ENCODE peak calls at places on chromosomes 4 and X, in four cellular contexts. One of them, this sample, is unnamed.

GRCh38 chrX:12447448-12448154 is 309.3 kb downstream of the FRMPD4 start:
- DNase-seq in GM12878: no peak
- DNase-seq in K562: no peak
- DNase-seq in HepG2: no peak
- DNase-seq in this sample: no peak

GRCh38 chr4:187606581-187606980 is 389.0 kb upstream of the ZFP42 start:
- DNase-seq in GM12878: no peak
- DNase-seq in K562: peak
- DNase-seq in HepG2: peak
- DNase-seq in this sample: no peak

GRCh38 chr4:14130551-14130950 is 503.0 kb upstream of the BOD1L1 start:
- DNase-seq in K562: no peak
- DNase-seq in GM12878: no peak
- DNase-seq in HepG2: no peak
- DNase-seq in this sample: no peak

GRCh38 chrX:22395372-22395771 is 122.7 kb downstream of the CBLL2 start:
- DNase-seq in HepG2: no peak
- DNase-seq in K562: no peak
- DNase-seq in GM12878: no peak
- DNase-seq in this sample: no peak

GRCh38 chrX:78886550-78886949 is 58.6 kb upstream of the P2RY10 start:
- DNase-seq in HepG2: no peak
- DNase-seq in GM12878: peak
- DNase-seq in K562: no peak
- DNase-seq in this sample: no peak

GRCh38 chr4:20219526-20219925 is 32.2 kb upstream of the SLIT2 start:
- DNase-seq in HepG2: no peak
- DNase-seq in K562: no peak
- DNase-seq in GM12878: no peak
- DNase-seq in this sample: no peak

GRCh38 chrX:103730746-103731508 is 20.2 kb downstream of the TMEM31 start:
- DNase-seq in GM12878: no peak
- DNase-seq in HepG2: no peak
- DNase-seq in K562: no peak
- DNase-seq in this sample: no peak

GRCh38 chr4:185134176-185134869 is 8.7 kb upstream of the SLC25A4 start:
- DNase-seq in HepG2: peak
- DNase-seq in GM12878: no peak
- DNase-seq in K562: peak
- DNase-seq in this sample: no peak

GRCh38 chr4:73692284-73692683 is 48.1 kb upstream of the CXCL8 start:
- DNase-seq in GM12878: no peak
- DNase-seq in HepG2: no peak
- DNase-seq in K562: no peak
- DNase-seq in this sample: no peak

GRCh38 chr4:165909947-165910346 is 36.9 kb downstream of the TLL1 start:
- DNase-seq in GM12878: no peak
- DNase-seq in HepG2: no peak
- DNase-seq in K562: no peak
- DNase-seq in this sample: no peak
- TF ChIP-seq RAD21 in GM12878: no peak
- TF ChIP-seq RAD21 in HepG2: no peak
- TF ChIP-seq RAD21 in K562: no peak
- TF ChIP-seq RAD21 in this sample: no peak

GRCh38 chrX:143500751-143501150 is 16.5 kb downstream of the SPANXN3 start:
- DNase-seq in HepG2: no peak
- DNase-seq in GM12878: no peak
- DNase-seq in K562: no peak
- DNase-seq in this sample: no peak
- TF ChIP-seq CREB1 in HepG2: no peak
- TF ChIP-seq CREB1 in GM12878: no peak
- TF ChIP-seq CREB1 in K562: no peak
- TF ChIP-seq CREB1 in this sample: no peak

DNA sequence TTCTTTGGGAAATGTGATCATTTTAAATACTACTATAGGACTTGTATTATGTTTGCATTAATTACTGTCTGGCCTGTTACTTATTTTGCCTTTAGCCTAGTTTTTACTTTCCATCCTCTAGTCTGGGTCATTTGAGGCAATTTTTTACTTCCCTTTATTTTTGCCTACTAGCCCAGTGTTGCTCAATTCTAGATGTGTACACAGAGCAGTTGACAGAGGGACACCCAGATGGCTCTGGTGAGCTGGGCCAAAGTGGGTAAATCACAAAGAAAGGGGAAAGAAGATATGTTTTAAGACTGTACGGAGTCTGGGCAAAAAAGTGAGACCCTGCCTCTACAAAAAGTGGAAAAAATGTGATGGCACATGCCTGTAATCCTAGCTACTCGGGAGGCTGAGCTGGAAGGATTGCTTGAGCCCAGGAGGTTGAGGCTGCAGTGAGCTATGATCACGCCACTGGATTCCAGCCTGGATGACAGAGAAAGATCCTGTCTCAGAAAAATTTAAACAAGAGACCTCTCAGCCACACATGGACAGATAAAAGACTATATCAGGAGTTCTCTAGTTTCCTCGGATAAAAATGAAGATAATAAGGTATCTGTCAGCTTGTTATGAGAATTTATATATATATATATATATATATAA is 35.7 kb downstream of the APOO start:
- DNase-seq in GM12878: no peak
- DNase-seq in K562: no peak
- DNase-seq in HepG2: peak
- DNase-seq in this sample: no peak
- TF ChIP-seq SIN3A in GM12878: no peak
- TF ChIP-seq SIN3A in K562: no peak
- TF ChIP-seq SIN3A in HepG2: no peak
- TF ChIP-seq SIN3A in this sample: no peak

GRCh38 chrX:119693032-119693995 is at the start of gene SEPTIN6:
- DNase-seq in HepG2: peak
- DNase-seq in K562: peak
- DNase-seq in GM12878: no peak
- DNase-seq in this sample: peak

GRCh38 chrX:119688856-119689455 is 4.0 kb downstream of the SEPTIN6 start:
- DNase-seq in GM12878: no peak
- DNase-seq in K562: no peak
- DNase-seq in HepG2: no peak
- DNase-seq in this sample: no peak

GRCh38 chrX:119692241-119693031 is 532 bp downstream of the SEPTIN6 start:
- DNase-seq in HepG2: no peak
- DNase-seq in GM12878: no peak
- DNase-seq in K562: peak
- DNase-seq in this sample: peak

GRCh38 chrX:119693996-119694451 is 1.1 kb upstream of the SEPTIN6 start:
- DNase-seq in HepG2: no peak
- DNase-seq in GM12878: no peak
- DNase-seq in K562: no peak
- DNase-seq in this sample: no peak

DNA sequence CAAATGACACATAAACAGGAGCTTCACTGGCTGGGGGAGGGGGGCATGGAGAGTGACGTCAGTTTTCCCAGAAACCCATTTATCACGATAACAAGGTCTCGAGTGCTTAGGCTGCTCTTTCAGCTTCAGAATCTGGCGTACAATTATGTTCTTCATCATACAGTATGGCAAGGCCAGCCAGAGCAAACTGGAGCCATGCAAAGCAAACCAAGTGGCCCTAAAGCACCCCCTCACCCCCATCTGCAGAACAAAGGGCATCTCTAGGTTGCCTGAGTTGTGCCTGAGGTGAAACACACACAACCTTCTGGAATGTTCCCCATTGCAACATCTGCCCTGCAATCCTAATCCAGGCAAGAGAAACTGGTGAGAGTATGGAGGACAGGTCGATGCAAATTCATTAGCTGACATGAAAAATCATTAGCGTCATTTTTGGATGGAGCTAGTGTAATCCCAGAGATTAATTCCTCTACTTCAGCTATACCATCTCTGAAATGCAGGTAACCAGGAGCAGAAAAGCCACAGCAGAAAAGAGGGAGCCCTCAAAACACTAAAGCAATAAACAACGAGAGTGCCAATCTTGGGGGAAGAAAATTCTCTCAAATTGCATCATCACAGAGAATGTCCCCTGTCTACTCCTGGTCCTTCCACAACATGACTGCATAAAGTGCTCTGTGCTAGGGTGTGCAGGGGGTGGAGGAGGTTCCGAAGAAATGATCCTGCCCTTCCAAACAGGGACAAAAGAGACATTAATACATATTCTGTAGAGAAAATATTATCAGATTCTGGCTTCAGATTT is 1.8 kb downstream of the SEPTIN6 start:
- DNase-seq in K562: peak
- DNase-seq in GM12878: no peak
- DNase-seq in HepG2: no peak
- DNase-seq in this sample: no peak
- TF ChIP-seq RAD21 in K562: no peak
- TF ChIP-seq RAD21 in GM12878: no peak
- TF ChIP-seq RAD21 in HepG2: no peak
- TF ChIP-seq RAD21 in this sample: no peak

DNA sequence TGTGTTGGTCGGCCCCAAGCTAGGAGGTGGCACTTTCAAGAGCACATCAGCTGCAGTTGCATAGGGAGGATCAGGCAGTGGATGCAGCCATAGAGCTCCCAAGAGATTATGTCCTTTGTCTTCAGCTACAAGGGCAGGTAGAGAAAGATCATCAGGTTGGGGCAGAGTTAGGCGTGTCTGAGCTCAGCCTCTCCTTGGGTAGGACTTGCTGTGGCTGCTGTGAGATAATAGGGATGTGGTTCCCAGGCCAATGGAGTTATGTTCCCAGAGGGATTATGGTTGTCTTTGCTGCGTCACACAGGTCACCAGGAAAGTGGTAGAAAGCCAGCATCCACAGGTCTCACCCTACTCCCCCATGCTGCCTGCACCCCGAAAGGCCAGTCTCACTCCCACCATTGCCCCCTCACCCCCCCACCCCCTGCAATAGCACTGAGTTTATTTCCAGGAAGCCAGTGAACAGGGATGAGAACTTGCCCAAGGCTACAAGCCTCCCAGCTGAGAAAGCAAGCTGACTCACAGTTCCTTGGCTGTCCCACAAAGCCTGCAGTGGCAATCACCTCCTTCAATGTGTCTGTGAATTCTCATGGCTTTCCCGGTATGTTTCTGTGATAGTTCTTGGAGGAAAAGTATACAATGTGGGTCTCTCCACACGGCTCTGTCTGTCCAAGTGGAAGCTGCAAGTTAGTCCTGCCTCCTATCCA is 148.4 kb downstream of the STPG2 start:
- DNase-seq in HepG2: no peak
- DNase-seq in K562: no peak
- DNase-seq in GM12878: no peak
- DNase-seq in this sample: no peak
- TF ChIP-seq CREB1 in HepG2: no peak
- TF ChIP-seq CREB1 in K562: no peak
- TF ChIP-seq CREB1 in GM12878: no peak
- TF ChIP-seq CREB1 in this sample: no peak

DNA sequence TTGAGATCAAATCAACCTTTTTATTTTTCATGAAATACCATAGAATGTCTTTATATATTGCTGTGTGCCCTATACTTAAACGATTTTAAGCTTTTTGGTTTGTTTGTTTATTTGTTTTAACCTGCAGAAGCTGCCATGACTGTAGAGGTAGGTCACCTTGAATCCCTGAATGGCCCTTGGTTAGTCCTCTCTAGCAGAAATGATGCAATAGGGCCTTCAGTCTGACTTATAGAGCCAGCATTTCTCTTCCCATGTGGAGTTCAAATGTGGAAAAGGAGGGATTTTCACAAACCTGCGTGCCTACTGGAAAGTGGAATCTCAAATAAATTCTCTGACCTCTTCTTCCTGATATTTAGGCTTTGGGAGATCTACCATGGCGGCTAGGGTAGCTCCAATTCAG is 327.9 kb downstream of the MAPK10 start:
- DNase-seq in HepG2: no peak
- DNase-seq in GM12878: no peak
- DNase-seq in K562: no peak
- DNase-seq in this sample: no peak
- TF ChIP-seq SIN3A in HepG2: no peak
- TF ChIP-seq SIN3A in GM12878: no peak
- TF ChIP-seq SIN3A in K562: no peak
- TF ChIP-seq SIN3A in this sample: no peak

GRCh38 chr4:8038083-8038482 is 98.4 kb upstream of the AFAP1 start:
- DNase-seq in K562: no peak
- DNase-seq in GM12878: no peak
- DNase-seq in HepG2: no peak
- DNase-seq in this sample: no peak

GRCh38 chr4:8033776-8034528 is 94.3 kb upstream of the AFAP1 start:
- DNase-seq in GM12878: no peak
- DNase-seq in K562: no peak
- DNase-seq in HepG2: no peak
- DNase-seq in this sample: no peak

GRCh38 chr4:8033067-8033755 is 93.5 kb upstream of the AFAP1 start:
- DNase-seq in GM12878: no peak
- DNase-seq in K562: no peak
- DNase-seq in HepG2: no peak
- DNase-seq in this sample: no peak

GRCh38 chr4:8037150-8037769 is 97.6 kb upstream of the AFAP1 start:
- DNase-seq in GM12878: no peak
- DNase-seq in HepG2: no peak
- DNase-seq in K562: no peak
- DNase-seq in this sample: no peak

DNA sequence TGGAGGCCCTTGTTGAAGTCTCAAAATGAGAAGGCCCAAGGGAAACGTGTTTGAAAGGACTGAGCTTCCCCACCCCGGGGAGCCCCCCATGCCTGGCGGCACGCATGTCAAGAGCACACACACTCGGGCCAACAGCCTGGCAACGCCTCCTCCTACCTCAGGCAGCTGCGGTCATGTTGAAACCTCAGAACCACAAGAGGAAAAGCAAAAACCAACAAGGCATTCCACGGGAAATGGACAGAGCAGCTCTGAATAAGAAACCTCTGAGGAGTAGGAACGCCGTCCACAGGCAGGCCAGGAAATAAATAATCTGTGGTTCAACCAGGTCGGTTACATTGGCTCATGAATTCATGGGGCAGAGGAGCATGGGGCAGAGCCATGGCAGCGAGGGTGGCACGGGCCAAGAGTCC is 95.7 kb upstream of the AFAP1 start:
- DNase-seq in GM12878: no peak
- DNase-seq in HepG2: no peak
- DNase-seq in K562: no peak
- DNase-seq in this sample: no peak
- TF ChIP-seq RAD21 in GM12878: no peak
- TF ChIP-seq RAD21 in HepG2: no peak
- TF ChIP-seq RAD21 in K562: no peak
- TF ChIP-seq RAD21 in this sample: no peak

DNA sequence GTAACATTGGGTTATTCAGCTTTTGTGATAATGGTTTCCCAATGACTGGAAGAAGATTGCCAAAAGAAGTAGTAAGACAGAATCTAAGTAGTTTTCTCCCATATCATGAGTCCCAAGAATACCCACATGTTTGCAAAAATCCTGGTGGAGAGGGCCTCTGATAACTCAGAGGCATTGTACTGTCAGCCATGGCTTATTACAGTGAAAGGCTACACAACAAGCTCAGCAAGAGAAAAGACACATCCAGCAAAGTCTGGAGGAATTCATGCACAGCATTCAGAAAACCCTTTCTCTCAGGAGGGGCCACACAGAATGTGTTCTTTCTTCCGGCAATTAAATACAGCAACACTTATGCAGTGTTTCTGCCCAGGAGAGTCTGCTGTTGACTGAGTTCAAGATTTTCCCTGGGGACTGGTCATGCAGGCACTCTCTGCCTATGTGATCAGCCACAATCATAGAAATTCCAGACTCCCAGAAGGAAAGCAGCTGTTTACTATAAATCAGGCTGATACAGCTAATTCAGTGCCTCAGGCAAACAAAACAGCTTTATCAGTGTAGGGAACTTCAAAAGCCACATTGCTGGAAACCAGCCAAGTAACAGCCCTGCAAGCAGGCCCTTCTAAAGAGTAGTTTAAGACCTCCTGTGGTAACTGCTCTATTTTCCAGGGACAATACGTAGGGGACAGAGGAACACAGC is 937.1 kb downstream of the CCSER1 start:
- DNase-seq in K562: peak
- DNase-seq in GM12878: no peak
- DNase-seq in HepG2: peak
- DNase-seq in this sample: no peak
- TF ChIP-seq CREB1 in K562: no peak
- TF ChIP-seq CREB1 in GM12878: no peak
- TF ChIP-seq CREB1 in HepG2: no peak
- TF ChIP-seq CREB1 in this sample: no peak

This sample was measured in H1.